ENCODE peak calls at places on chromosome 1, in four cellular contexts. W is GM06990, Y is left cardiac atrium, E is NCI-H1105. S is an unnamed sample.

GRCh38 chr1:156291226-156292061 is 4.0 kb downstream of the GLMP start:
- DNase-seq in Y (peak), E (peak), W (peak), S (peak)

GRCh38 chr1:84086189-84086588 is 57.9 kb upstream of the PRKACB start:
- DNase-seq in E (no peak), Y (no peak), W (no peak), S (no peak)

GRCh38 chr1:203584040-203584439 is 42.6 kb upstream of the ATP2B4 start:
- DNase-seq in E (no peak), W (no peak), Y (no peak), S (no peak)

GRCh38 chr1:175174702-175175102 is 17.9 kb downstream of the KIAA0040 start:
- DNase-seq in W (no peak), E (no peak), Y (no peak), S (peak)

GRCh38 chr1:65734976-65735375 is 57.7 kb upstream of the PDE4B start:
- DNase-seq in E (no peak), Y (no peak), W (no peak), S (no peak)

GRCh38 chr1:47793563-47793962 is 203.6 kb downstream of the TRABD2B start:
- DNase-seq in W (no peak), E (no peak), Y (no peak), S (no peak)

GRCh38 chr1:30539856-30540243 is 183.5 kb downstream of the MATN1 start:
- DNase-seq in W (no peak), Y (no peak), E (no peak), S (no peak)

GRCh38 chr1:80036690-80037432 is 1030.3 kb upstream of the ADGRL4 start:
- DNase-seq in Y (no peak), E (no peak), W (no peak), S (no peak)

GRCh38 chr1:220045356-220046051 is 801 bp downstream of the EPRS1 start:
- DNase-seq in E (no peak), W (peak), Y (no peak), S (no peak)

GRCh38 chr1:24749257-24749656 is 4.0 kb downstream of the CLIC4 start:
- DNase-seq in Y (no peak), E (no peak), W (peak), S (no peak)

GRCh38 chr1:200468264-200469001 is 58.6 kb upstream of the ZNF281 start:
- DNase-seq in W (no peak), Y (no peak), E (no peak), S (no peak)

GRCh38 chr1:8836228-8836627 is 18.8 kb upstream of the RERE start:
- DNase-seq in W (no peak), E (no peak), Y (no peak), S (no peak)

GRCh38 chr1:103529746-103530145 is 4.2 kb downstream of the RNPC3 start:
- DNase-seq in Y (no peak), W (no peak), E (no peak), S (no peak)

GRCh38 chr1:19393051-19393450 is 80.9 kb downstream of the SLC66A1 start:
- DNase-seq in Y (no peak), W (peak), E (no peak), S (no peak)

GRCh38 chr1:151946366-151946764 is 37.1 kb upstream of the THEM4 start:
- DNase-seq in W (no peak), Y (no peak), E (no peak), S (no peak)

GRCh38 chr1:64934115-64934880 is 32.1 kb downstream of the JAK1 start:
- DNase-seq in Y (no peak), E (no peak), W (no peak), S (no peak)

GRCh38 chr1:110188116-110188618 is 21.9 kb upstream of the KCNC4 start:
- DNase-seq in E (no peak), Y (no peak), W (no peak), S (no peak)

GRCh38 chr1:113291777-113292659 is 98.3 kb upstream of the MAGI3 start:
- DNase-seq in E (no peak), W (no peak), Y (no peak), S (no peak)

GRCh38 chr1:228065543-228066347 is 16.8 kb upstream of the ARF1 start:
- DNase-seq in W (no peak), Y (no peak), E (no peak), S (no peak)

GRCh38 chr1:172292840-172293239 is 127.6 kb upstream of the C1orf105 start:
- DNase-seq in Y (no peak), W (no peak), E (no peak), S (no peak)

GRCh38 chr1:38451541-38451993 is 405.0 kb upstream of the POU3F1 start:
- DNase-seq in Y (peak), E (no peak), W (no peak), S (no peak)

GRCh38 chr1:153951801-153952200 is 5.3 kb upstream of the DENND4B start:
- DNase-seq in Y (no peak), E (no peak), W (no peak), S (no peak)

GRCh38 chr1:244205906-244206305 is 154.8 kb downstream of the ZBTB18 start:
- DNase-seq in W (no peak), E (no peak), Y (no peak), S (no peak)

GRCh38 chr1:66506393-66506687 is 27.6 kb upstream of the SGIP1 start:
- DNase-seq in E (no peak), Y (no peak), W (no peak), S (no peak)